ENCODE peak calls at places on chromosomes 16 and 17, in five cellular contexts. X, R, B, N and J are unnamed samples.

GRCh38 chr17:15340966-15341365 is 431 bp downstream of the TEKT3 start:
- DNase-seq in X (no peak), R (no peak), B (no peak), N (no peak), J (no peak)

GRCh38 chr17:67223924-67224323 is 21.1 kb downstream of the HELZ start:
- DNase-seq in X (peak), R (peak), B (no peak), N (peak), J (no peak)

GRCh38 chr17:4658478-4659305 is 17.2 kb upstream of the ALOX15 start:
- DNase-seq in X (no peak), R (no peak), B (no peak), N (peak), J (peak)

GRCh38 chr17:60311936-60312335 is 80.0 kb downstream of the USP32 start:
- DNase-seq in X (no peak), R (no peak), B (no peak), N (no peak), J (no peak)

GRCh38 chr16:59848314-59848713 is 1114.2 kb upstream of the GOT2 start:
- DNase-seq in X (no peak), R (no peak), B (no peak), N (no peak), J (no peak)

GRCh38 chr17:49471089-49471683 is 23.9 kb upstream of the NGFR start:
- DNase-seq in X (no peak), R (peak), B (no peak), N (no peak), J (no peak)

GRCh38 chr17:3710951-3711383 is 12.7 kb upstream of the HASPIN start:
- DNase-seq in X (no peak), R (no peak), B (no peak), N (no peak), J (peak)

GRCh38 chr16:53111078-53111776 is 56.4 kb downstream of the CHD9 start:
- DNase-seq in X (no peak), R (no peak), B (no peak), N (no peak), J (no peak)

GRCh38 chr16:30985401-30986128 is 558 bp downstream of the HSD3B7 start:
- DNase-seq in X (peak), R (peak), B (peak), N (peak), J (no peak)

GRCh38 chr16:64051826-64052225 is 1070.0 kb downstream of the CDH11 start:
- DNase-seq in X (no peak), R (peak), B (no peak), N (no peak), J (peak)

DNA sequence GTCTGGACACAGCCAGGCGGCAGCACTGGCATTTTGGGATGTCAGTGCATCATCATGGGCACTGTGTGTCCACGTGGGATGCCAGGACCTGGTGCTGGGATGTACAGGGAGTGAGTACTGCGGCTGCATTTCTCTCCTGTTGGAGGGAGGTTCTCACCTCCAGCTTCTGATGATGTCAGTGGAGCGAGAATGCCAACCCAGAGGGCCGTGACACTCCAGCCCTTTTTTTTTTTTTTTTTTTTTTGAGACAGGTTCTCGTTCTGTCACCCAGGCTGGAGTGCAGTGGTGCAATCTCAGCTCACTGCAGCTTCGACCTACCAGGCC is 26.1 kb upstream of the FOXK2 start:
- DNase-seq in X (no peak), R (no peak), B (no peak), N (no peak), J (no peak)
- H3K4me2 ChIP-seq in X (peak), R (peak), B (no peak), N (no peak), J (no peak)

DNA sequence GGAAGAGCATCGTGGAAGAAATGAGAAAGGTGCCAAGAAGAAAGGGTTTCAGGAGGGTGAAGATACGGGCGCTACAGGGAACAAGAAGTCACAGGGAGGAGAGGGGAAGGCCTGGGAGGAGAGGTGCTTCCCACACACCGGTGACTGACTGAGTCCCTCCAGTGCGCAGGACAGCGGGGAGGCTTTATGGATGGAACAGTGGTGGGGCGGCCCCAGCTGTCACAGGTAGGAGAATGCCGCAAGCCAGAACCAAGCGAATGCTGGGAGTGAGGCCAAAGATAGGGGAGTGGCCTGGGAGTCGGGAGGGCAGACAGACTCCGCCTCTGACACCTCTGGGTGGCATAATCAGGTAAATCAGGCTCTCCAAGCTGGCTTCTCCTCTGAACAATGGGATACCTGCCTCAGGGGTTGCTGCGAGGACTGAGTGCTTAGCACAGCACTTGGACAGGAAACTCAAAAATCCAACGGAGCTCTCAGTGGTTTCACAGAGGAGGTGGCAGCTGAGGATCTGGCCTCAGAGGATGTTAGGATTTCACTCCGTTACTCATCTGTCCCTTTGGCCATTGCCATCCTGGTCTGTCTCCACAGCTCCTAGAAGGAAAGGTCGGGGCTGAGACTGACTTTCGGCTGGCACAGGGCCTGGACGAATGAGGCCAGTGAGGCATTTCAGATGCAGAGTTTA is 760 bp upstream of the CNP start:
- DNase-seq in X (peak), R (peak), B (peak), N (peak), J (no peak)
- TF ChIP-seq JUN in X (no peak), R (no peak), B (no peak), N (no peak), J (no peak)

GRCh38 chr17:50535407-50535806 is 2.9 kb downstream of the EPN3 start:
- DNase-seq in X (no peak), R (no peak), B (no peak), N (no peak), J (no peak)

GRCh38 chr17:50533185-50533584 is 650 bp downstream of the EPN3 start:
- DNase-seq in X (no peak), R (no peak), B (peak), N (no peak), J (no peak)

GRCh38 chr17:50533720-50534148 is 1.2 kb downstream of the EPN3 start:
- DNase-seq in X (no peak), R (no peak), B (peak), N (no peak), J (peak)

GRCh38 chr17:50534979-50535326 is 2.4 kb downstream of the EPN3 start:
- DNase-seq in X (no peak), R (no peak), B (no peak), N (no peak), J (no peak)

DNA sequence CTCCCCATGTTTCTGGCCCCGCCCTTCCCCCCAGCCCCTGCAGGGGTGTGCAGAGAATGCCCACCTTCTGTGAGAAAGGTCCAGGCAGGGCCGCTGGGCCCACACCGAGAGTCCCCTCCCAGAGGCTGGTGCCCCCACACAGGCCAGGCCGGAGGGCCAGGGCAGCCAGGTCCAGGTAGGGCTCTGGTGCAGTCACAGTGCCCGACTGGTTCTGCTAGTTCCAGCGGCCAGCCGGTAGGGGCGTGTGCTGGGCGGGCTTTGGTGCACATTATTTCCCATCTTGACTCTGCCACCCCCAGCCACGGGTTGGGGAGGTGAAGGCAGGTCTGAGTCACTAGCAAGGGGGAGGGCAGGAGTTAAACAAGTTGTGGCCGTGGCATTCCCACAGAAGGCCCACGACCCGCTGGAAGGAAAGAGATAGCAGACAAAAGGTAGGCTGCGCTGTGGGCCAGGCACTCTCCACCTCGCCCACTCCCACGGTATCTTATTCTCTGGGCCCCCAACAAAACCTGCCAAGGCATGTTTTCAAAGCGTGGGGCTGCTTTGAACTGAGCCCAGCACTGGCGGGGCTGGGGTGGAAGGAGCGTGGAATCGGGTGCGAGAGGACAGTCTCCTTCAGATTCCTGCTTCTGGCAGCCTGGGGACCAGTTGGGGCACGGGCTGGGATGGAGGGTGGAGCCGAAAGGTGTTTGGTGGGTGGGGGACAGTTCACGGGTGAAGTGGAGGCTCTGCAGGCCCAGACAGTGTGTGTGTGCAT is 1.9 kb downstream of the EPN3 start:
- DNase-seq in X (peak), R (no peak), B (peak), N (peak), J (no peak)
- TF ChIP-seq POLR2A in X (no peak), R (no peak), B (no peak), N (no peak), J (no peak)

DNA sequence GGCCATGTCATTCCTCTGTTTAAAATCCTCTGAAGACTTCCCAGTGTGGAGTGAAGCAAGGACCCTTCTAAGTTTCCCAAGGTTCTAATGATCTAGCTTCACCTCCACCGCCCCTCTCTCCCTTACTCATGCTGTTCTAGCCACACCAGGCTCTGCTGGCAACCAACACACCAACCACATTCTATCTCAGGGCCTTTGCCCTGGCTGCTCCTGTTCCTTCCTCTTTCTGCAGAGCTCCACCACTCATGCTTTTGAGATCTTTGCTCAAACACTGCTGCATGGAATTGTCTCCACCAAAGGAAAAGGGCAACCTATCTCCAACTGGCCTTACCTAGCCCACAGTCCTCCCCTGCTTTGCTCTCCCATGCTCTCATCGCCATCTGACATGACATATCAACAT is 128.7 kb downstream of the XYLT1 start:
- DNase-seq in X (no peak), R (no peak), B (no peak), N (no peak), J (no peak)
- H3K4me2 ChIP-seq in X (no peak), R (no peak), B (no peak), N (no peak), J (no peak)

GRCh38 chr17:59004338-59005111 is 102.2 kb downstream of the TRIM37 start:
- DNase-seq in X (peak), R (peak), B (peak), N (peak), J (peak)

GRCh38 chr17:59001158-59001814 is 105.4 kb downstream of the TRIM37 start:
- DNase-seq in X (peak), R (no peak), B (no peak), N (peak), J (peak)

GRCh38 chr17:59002126-59002525 is 104.6 kb downstream of the TRIM37 start:
- DNase-seq in X (no peak), R (no peak), B (no peak), N (no peak), J (peak)

GRCh38 chr17:59002848-59003247 is 103.8 kb downstream of the TRIM37 start:
- DNase-seq in X (no peak), R (no peak), B (no peak), N (no peak), J (no peak)

DNA sequence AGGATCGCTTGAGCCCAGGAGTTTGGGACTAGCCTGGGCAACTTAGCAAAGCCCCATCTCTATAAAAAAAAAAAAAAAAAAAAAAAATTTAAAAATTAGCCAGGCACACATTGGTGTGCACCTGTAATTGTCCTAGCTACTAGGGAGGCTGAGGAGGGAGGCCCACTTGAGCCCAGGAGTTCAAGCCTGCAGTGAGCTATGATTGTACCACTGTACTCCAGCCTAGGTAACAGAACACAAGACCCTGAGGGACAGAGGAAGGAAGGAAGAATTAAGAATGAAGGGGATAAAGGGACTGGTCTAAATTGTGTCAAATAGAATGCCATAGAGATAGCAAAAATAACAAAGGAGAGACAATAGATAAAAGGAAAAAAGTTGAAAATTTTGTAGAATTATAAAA is 102.8 kb downstream of the TRIM37 start:
- DNase-seq in X (no peak), R (no peak), B (no peak), N (no peak), J (no peak)
- TF ChIP-seq JUN in X (no peak), R (no peak), B (no peak), N (no peak), J (no peak)

DNA sequence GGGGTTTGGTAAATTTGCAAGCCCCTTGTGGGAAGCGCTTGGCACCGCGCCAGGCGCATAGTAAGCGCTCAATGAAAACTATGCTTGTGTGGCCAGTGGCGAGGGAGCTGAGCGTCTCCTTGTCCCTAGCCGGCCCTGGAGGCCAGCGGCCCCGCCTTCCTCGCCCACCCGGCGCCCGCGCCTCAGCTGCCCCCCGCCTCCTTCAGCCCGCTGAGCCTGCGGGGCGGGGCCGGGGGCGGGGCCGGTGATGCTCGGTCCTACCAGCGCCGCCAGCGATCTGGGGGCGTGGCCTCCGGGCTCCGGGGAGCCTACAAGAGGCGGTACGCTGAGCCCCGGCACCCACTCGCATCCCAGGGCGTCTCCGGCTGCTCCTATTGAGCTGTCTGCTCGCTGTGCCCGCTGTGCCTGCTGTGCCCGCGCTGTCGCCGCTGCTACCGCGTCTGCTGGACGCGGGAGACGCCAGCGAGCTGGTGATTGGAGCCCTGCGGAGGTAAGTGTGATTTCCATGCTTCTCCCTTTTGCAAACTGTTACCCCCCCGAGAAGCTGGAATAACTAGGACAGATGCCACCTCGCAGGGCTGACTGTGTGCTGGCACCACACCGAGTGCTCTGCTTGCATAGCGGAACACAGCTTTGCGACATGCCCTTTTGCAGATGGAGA is at the start of gene CRISPLD2:
- DNase-seq in X (peak), R (peak), B (peak), N (peak), J (peak)
- TF ChIP-seq POLR2A in X (peak), R (peak), B (no peak), N (no peak), J (no peak)

GRCh38 chr17:74569001-74569391 is 1.7 kb upstream of the CD300H start:
- DNase-seq in X (no peak), R (no peak), B (no peak), N (no peak), J (no peak)

GRCh38 chr17:74571894-74572293 is 4.6 kb upstream of the CD300H start:
- DNase-seq in X (no peak), R (no peak), B (no peak), N (no peak), J (no peak)

GRCh38 chr17:74567397-74567796 is at the start of gene CD300H:
- DNase-seq in X (no peak), R (no peak), B (no peak), N (no peak), J (no peak)

GRCh38 chr17:74568116-74568873 is 986 bp upstream of the CD300H start:
- DNase-seq in X (no peak), R (no peak), B (no peak), N (no peak), J (no peak)

GRCh38 chr17:74569392-74570003 is 2.2 kb upstream of the CD300H start:
- DNase-seq in X (peak), R (no peak), B (no peak), N (no peak), J (no peak)
- H3K4me2 ChIP-seq in X (peak), R (no peak), B (no peak), N (no peak), J (no peak)

GRCh38 chr17:38702900-38703741 is 2.0 kb upstream of the MLLT6 start:
- DNase-seq in X (no peak), R (no peak), B (no peak), N (no peak), J (no peak)
- TF ChIP-seq JUN in X (no peak), R (no peak), B (no peak), N (no peak), J (no peak)

GRCh38 chr17:79796570-79797491 is at the start of gene CBX8:
- DNase-seq in X (peak), R (peak), B (peak), N (peak), J (peak)
- TF ChIP-seq POLR2A in X (peak), R (peak), B (no peak), N (peak), J (peak)

GRCh38 chr16:77834600-77834963 is 46.2 kb downstream of the VAT1L start:
- DNase-seq in X (no peak), R (no peak), B (no peak), N (no peak), J (no peak)
- H3K4me2 ChIP-seq in X (no peak), R (no peak), B (no peak), N (no peak), J (peak)